ENCODE peak calls at places on chromosomes 12 and 14, in five cellular contexts. X is CD8-positive, alpha-beta T cell; D is GM12892; W is HuH-7; G is T-helper 2 cell. I is an unnamed sample.

GRCh38 chr14:24179961-24180726 is 8.3 kb downstream of the REC8 start:
- DNase-seq in X (no peak), D (no peak), W (no peak), G (no peak), I (no peak)

GRCh38 chr12:130663510-130663909 is 52.6 kb downstream of the RIMBP2 start:
- DNase-seq in X (no peak), D (no peak), W (no peak), G (no peak), I (no peak)

GRCh38 chr12:57368349-57369095 is 62.3 kb downstream of the R3HDM2 start:
- DNase-seq in X (no peak), D (no peak), W (peak), G (no peak), I (no peak)

GRCh38 chr14:57611555-57612075 is 118.0 kb upstream of the CCDC198 start:
- DNase-seq in X (no peak), D (no peak), W (no peak), G (no peak), I (no peak)

GRCh38 chr14:22977434-22977683 is 5.0 kb downstream of the AJUBA start:
- DNase-seq in X (no peak), D (no peak), W (no peak), G (no peak), I (no peak)

GRCh38 chr14:60171690-60172089 is 6.5 kb upstream of the DHRS7 start:
- DNase-seq in X (no peak), D (no peak), W (no peak), G (no peak), I (no peak)

GRCh38 chr14:104307246-104307626 is 168.8 kb downstream of the KIF26A start:
- DNase-seq in X (no peak), D (no peak), W (no peak), G (no peak), I (no peak)

GRCh38 chr12:49901986-49902385 is 1.7 kb downstream of the FAIM2 start:
- DNase-seq in X (no peak), D (no peak), W (no peak), G (no peak), I (no peak)

GRCh38 chr14:68658029-68658509 is 134.8 kb downstream of the ZFP36L1 start:
- DNase-seq in X (no peak), D (no peak), W (no peak), G (no peak), I (no peak)

GRCh38 chr14:29092121-29092520 is 325.5 kb downstream of the FOXG1 start:
- DNase-seq in X (no peak), D (no peak), W (no peak), G (no peak), I (no peak)

GRCh38 chr14:65872536-65872935 is 460.0 kb downstream of the FUT8 start:
- DNase-seq in X (no peak), D (no peak), W (no peak), G (no peak), I (no peak)

GRCh38 chr14:102774391-102775153 is 2.7 kb upstream of the TRAF3 start:
- DNase-seq in X (peak), D (peak), W (peak), G (peak), I (peak)